ENCODE peak calls at places on chromosomes 12 and 14, in four cellular contexts. G is HepG2, Q is GM12878, B is K562. I is an unnamed sample.

GRCh38 chr12:94761559-94761958 is 111.2 kb upstream of the TMCC3 start:
- DNase-seq in G (peak; percentile 9), Q (no peak), B (peak; percentile 9), I (no peak)

GRCh38 chr12:124091835-124092234 is 118.8 kb downstream of the ZNF664 start:
- DNase-seq in B (no peak), G (no peak), Q (no peak), I (no peak)

GRCh38 chr14:59811850-59812249 is 58.7 kb downstream of the RTN1 start:
- DNase-seq in B (no peak), Q (no peak), G (no peak), I (no peak)

GRCh38 chr14:73739174-73739898 is 25.2 kb upstream of the PNMA1 start:
- DNase-seq in Q (no peak), G (no peak), B (no peak), I (no peak)

GRCh38 chr12:108040968-108041367 is 88.1 kb upstream of the WSCD2 start:
- DNase-seq in B (no peak), Q (no peak), G (no peak), I (no peak)

GRCh38 chr12:91109148-91109564 is 2.1 kb downstream of the LUM start:
- DNase-seq in B (peak; percentile 59), G (peak; percentile 20), Q (peak; percentile 15), I (peak; percentile 82)

GRCh38 chr12:95282266-95282665 is 64.7 kb downstream of the VEZT start:
- DNase-seq in G (no peak), Q (no peak), B (peak; percentile 29), I (no peak)

GRCh38 chr14:68458840-68459469 is 333.9 kb downstream of the ZFP36L1 start:
- DNase-seq in Q (no peak), G (peak; percentile 95), B (no peak), I (peak; percentile 15)

GRCh38 chr14:75126679-75127473 is at the start of gene NEK9:
- DNase-seq in B (peak; percentile 88), Q (peak; percentile 45), G (peak; percentile 73), I (peak; percentile 81)

GRCh38 chr12:85642810-85643209 is 193.4 kb downstream of the RASSF9 start:
- DNase-seq in B (no peak), G (peak; percentile 75), Q (no peak), I (no peak)

GRCh38 chr12:17357396-17357795 is 732.6 kb downstream of the RERGL start:
- DNase-seq in G (no peak), B (no peak), Q (no peak), I (no peak)

GRCh38 chr14:50417853-50418252 is 21.2 kb upstream of the CDKL1 start:
- DNase-seq in G (peak; percentile 56), Q (no peak), B (no peak), I (no peak)

GRCh38 chr12:64611430-64612286 is 1.4 kb downstream of the RASSF3 start:
- DNase-seq in G (no peak), B (peak; percentile 61), Q (no peak), I (peak; percentile 13)

GRCh38 chr12:64609543-64610091 is 678 bp upstream of the RASSF3 start:
- DNase-seq in B (peak; percentile 41), Q (no peak), G (no peak), I (no peak)

GRCh38 chr12:64610660-64611429 is 550 bp downstream of the RASSF3 start:
- DNase-seq in G (peak; percentile 44), B (peak; percentile 80), Q (no peak), I (peak; percentile 73)

GRCh38 chr12:64610092-64610659 is at the start of gene RASSF3:
- DNase-seq in B (peak; percentile 87), G (peak; percentile 44), Q (no peak), I (peak; percentile 85)

GRCh38 chr12:64612843-64613242 is 2.5 kb downstream of the RASSF3 start:
- DNase-seq in G (no peak), B (no peak), Q (no peak), I (no peak)
- TF ChIP-seq CREM in G (no peak), B (no peak), Q (no peak), I (no peak)

GRCh38 chr12:67669925-67670631 is 21.5 kb downstream of the DYRK2 start:
- DNase-seq in G (no peak), Q (no peak), B (no peak), I (no peak)
- TF ChIP-seq CREM in G (no peak), Q (no peak), B (no peak), I (no peak)

DNA sequence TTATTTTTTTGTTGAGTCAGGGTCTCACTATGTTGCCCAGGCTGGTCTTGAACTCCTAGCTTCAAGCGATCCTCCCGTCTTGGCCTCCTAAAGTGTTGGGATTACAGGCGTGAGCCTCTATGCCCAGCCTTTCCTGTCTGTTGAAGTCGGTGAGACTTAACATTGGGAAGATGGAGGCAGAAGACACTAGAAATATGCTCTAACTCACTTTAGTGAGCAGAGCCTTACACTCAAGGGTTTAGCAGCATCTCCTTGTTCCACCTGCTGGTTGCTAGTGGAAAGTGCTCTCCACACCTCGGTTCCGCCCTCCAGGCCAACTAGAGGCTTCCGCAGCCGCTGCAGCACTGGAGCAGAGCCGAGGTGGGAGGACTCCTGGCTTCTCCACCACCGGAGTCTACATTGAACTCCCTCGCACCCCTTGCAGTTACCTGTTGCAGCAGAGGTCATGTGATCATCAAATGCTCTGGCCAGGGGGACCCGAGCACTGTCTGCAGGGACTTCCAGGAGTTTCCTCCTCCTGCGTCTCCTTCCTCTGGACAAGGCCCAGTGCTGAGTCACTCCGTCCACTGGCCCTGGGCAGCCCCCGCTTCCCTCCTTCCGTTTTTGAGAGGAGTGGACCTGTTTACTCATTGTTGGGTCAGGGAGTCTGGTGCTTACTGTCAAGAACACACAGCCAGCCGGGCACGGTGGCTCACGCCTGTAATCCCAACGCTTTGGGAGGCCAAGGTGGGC is 9.4 kb upstream of the HVCN1 start:
- DNase-seq in Q (peak; percentile 90), G (peak; percentile 81), B (peak; percentile 92), I (peak; percentile 80)
- TF ChIP-seq CREM in Q (no peak), G (no peak), B (peak; percentile 21), I (no peak)

DNA sequence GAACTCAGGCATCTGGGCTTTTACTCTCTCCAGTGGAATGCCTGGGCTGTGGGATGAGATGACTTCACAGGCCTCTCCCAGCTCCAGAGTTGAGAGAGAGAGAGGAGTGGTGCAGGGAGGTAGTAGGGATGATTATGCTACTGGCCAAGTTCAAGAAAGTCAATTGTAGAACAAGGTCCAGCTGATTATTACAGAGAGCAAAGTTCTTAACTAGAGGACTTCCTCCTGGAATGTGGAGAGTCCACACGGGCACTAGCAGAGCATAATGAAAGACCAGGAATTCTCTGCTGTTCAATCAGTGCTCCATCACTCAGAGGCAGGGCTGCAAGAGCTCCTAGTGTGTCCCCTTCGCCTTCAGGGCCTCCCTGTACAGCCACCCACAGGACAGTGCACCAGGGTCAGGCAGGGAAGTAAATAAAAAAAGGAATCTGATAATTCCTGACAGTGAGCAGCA is 651 bp upstream of the EMP1 start:
- DNase-seq in G (no peak), Q (no peak), B (no peak), I (no peak)
- TF ChIP-seq CREM in G (no peak), Q (no peak), B (no peak), I (no peak)

I was measured in WTC11.